ENCODE peak calls at places on chromosomes 16 and 17, in eight cellular contexts. H is bronchial epithelial cell; L is lung; V is endothelial cell; F is heart right ventricle; P is CD4-positive, alpha-beta T cell; T is uterus; O is tibial nerve. Y is an unnamed sample.
A peak's percentile ranks its signal among the peaks of the same experiment; 100 is the strongest.

GRCh38 chr16:68954871-68955635 is 111.7 kb downstream of the TANGO6 start:
- DNase-seq in P (no peak), O (no peak), F (no peak), H (no peak), V (no peak), T (no peak), L (no peak), Y (no peak)

GRCh38 chr16:52515068-52515671 is 31.8 kb downstream of the TOX3 start:
- DNase-seq in P (no peak), T (no peak), O (no peak), V (no peak), H (no peak), F (no peak), L (no peak), Y (no peak)

GRCh38 chr17:28497931-28498330 is 8.2 kb upstream of the FOXN1 start:
- DNase-seq in F (no peak), T (no peak), P (no peak), H (peak; percentile 59), O (no peak), V (no peak), L (no peak), Y (no peak)

GRCh38 chr16:80063028-80063767 is 462.7 kb upstream of the MAF start:
- DNase-seq in F (no peak), P (no peak), V (no peak), H (no peak), O (no peak), L (no peak), T (no peak), Y (no peak)

GRCh38 chr17:80886641-80887573 is 104.7 kb upstream of the CHMP6 start:
- DNase-seq in L (no peak), H (no peak), P (no peak), V (no peak), F (no peak), O (no peak), T (no peak), Y (no peak)

GRCh38 chr16:85523602-85524364 is 89.3 kb upstream of the GSE1 start:
- DNase-seq in L (peak; percentile 70), H (no peak), P (no peak), V (no peak), O (no peak), T (no peak), F (peak; percentile 59), Y (no peak)

GRCh38 chr16:89350701-89351380 is 133.3 kb downstream of the ZNF778 start:
- DNase-seq in H (peak; percentile 43), T (no peak), P (no peak), F (no peak), O (no peak), L (no peak), V (no peak), Y (no peak)

GRCh38 chr17:13351046-13351445 is 250.7 kb downstream of the HS3ST3A1 start:
- DNase-seq in V (no peak), O (no peak), L (no peak), F (no peak), P (no peak), T (no peak), H (no peak), Y (no peak)

GRCh38 chr17:19724501-19725420 is 8.4 kb upstream of the SLC47A2 start:
- DNase-seq in H (peak; percentile 63), T (peak; percentile 42), F (peak; percentile 34), O (peak; percentile 45), L (peak; percentile 47), V (no peak), P (peak; percentile 8), Y (no peak)

GRCh38 chr17:78791840-78792709 is 10.0 kb upstream of the CYTH1 start:
- DNase-seq in H (no peak), F (no peak), L (no peak), P (no peak), O (no peak), V (no peak), T (no peak), Y (no peak)

GRCh38 chr16:56201030-56201429 is 9.7 kb downstream of the GNAO1 start:
- DNase-seq in T (no peak), L (no peak), V (no peak), O (no peak), F (no peak), H (no peak), P (no peak), Y (no peak)

GRCh38 chr16:56199164-56199563 is 7.9 kb downstream of the GNAO1 start:
- DNase-seq in P (no peak), H (no peak), T (no peak), F (no peak), O (no peak), V (no peak), L (no peak), Y (no peak)

GRCh38 chr16:56204836-56205235 is 13.5 kb downstream of the GNAO1 start:
- DNase-seq in O (no peak), F (no peak), H (no peak), V (no peak), T (no peak), P (no peak), L (no peak), Y (no peak)

GRCh38 chr16:56202036-56202435 is 10.7 kb downstream of the GNAO1 start:
- DNase-seq in L (no peak), O (no peak), V (no peak), P (no peak), H (no peak), T (no peak), F (no peak), Y (no peak)

GRCh38 chr16:56203052-56203451 is 11.8 kb downstream of the GNAO1 start:
- DNase-seq in P (peak; percentile 17), L (no peak), V (no peak), T (no peak), H (peak; percentile 5), O (no peak), F (no peak), Y (no peak)
- TF ChIP-seq CTCF in P (peak; percentile 47), L (peak; percentile 26), V (no peak), T (no peak), H (peak; percentile 25), O (peak; percentile 18), F (no peak), Y (no peak)

GRCh38 chr16:1543085-1543896 is 9.8 kb downstream of the TMEM204 start:
- DNase-seq in P (peak; percentile 24), T (peak; percentile 79), L (peak; percentile 61), O (peak; percentile 38), H (peak; percentile 82), F (peak; percentile 86), V (peak; percentile 25), Y (no peak)
- TF ChIP-seq CTCF in P (no peak), T (no peak), L (no peak), O (no peak), H (no peak), F (no peak), V (no peak), Y (no peak)

GRCh38 chr17:37187262-37187661 is 188.5 kb upstream of the C17orf78 start:
- DNase-seq in F (no peak), L (no peak), H (no peak), P (no peak), T (no peak), V (no peak), O (no peak), Y (no peak)

GRCh38 chr17:37188157-37188556 is 187.6 kb upstream of the C17orf78 start:
- DNase-seq in P (no peak), H (no peak), T (no peak), V (no peak), L (no peak), O (no peak), F (no peak), Y (no peak)

GRCh38 chr17:37194208-37194607 is 181.6 kb upstream of the C17orf78 start:
- DNase-seq in H (no peak), T (no peak), P (no peak), F (no peak), L (no peak), V (no peak), O (no peak), Y (no peak)

GRCh38 chr17:37191219-37191618 is 184.6 kb upstream of the C17orf78 start:
- DNase-seq in P (no peak), L (no peak), T (no peak), O (no peak), V (no peak), H (no peak), F (no peak), Y (no peak)

GRCh38 chr17:37190493-37190892 is 185.3 kb upstream of the C17orf78 start:
- DNase-seq in V (no peak), O (no peak), H (no peak), F (no peak), L (no peak), P (no peak), T (no peak), Y (no peak)
- TF ChIP-seq CTCF in V (peak; percentile 43), O (no peak), H (no peak), F (no peak), L (no peak), P (no peak), T (no peak), Y (no peak)

GRCh38 chr16:84486126-84486525 is 18.3 kb downstream of the MEAK7 start:
- DNase-seq in H (no peak), O (no peak), V (no peak), T (no peak), P (no peak), L (no peak), F (no peak), Y (no peak)

GRCh38 chr16:84485255-84486010 is 19.0 kb downstream of the MEAK7 start:
- DNase-seq in F (no peak), L (peak; percentile 20), H (no peak), O (no peak), T (no peak), V (no peak), P (no peak), Y (no peak)

GRCh38 chr16:84482951-84483881 is 21.2 kb downstream of the MEAK7 start:
- DNase-seq in H (no peak), V (no peak), P (no peak), T (no peak), L (no peak), F (no peak), O (no peak), Y (no peak)

GRCh38 chr16:84483882-84484565 is 20.4 kb downstream of the MEAK7 start:
- DNase-seq in T (no peak), L (no peak), O (no peak), P (no peak), F (no peak), H (no peak), V (no peak), Y (no peak)

GRCh38 chr16:84484579-84485254 is 19.7 kb downstream of the MEAK7 start:
- DNase-seq in O (peak; percentile 80), F (peak; percentile 66), V (peak; percentile 58), L (peak; percentile 27), H (peak; percentile 23), T (peak; percentile 49), P (no peak), Y (no peak)
- TF ChIP-seq CTCF in O (peak; percentile 58), F (peak; percentile 75), V (peak; percentile 69), L (peak; percentile 40), H (peak; percentile 73), T (peak; percentile 87), P (peak; percentile 28), Y (peak; percentile 24)

DNA sequence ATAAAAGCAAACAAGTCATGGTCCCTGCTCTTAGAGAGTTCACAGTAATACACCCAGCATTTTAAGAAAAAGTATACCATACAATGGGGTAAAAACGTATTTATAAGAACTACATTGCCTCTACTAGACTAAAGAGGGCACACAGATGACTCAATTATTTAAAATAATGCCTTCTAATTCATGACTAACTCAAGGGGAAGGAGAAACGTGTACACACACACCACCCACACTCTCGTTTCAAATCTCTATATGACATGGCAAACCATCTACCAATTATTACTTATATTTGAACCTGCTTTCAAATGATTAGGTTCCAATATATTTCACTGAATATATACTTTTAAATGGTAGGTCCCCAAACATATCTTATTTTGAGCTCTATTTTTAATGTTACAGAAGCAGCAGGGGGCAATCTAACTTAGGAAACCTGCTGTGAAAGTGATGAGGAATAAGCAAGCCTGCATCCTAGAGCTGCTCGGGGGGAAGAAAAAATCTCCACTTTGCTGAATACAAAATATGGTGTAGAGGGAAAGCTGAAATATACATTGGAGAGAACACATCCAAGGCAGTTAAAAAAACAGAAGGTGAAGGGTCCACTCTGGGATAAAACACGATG is 232.4 kb upstream of the PSMD7 start:
- DNase-seq in F (no peak), L (no peak), H (no peak), O (no peak), V (no peak), T (no peak), P (no peak), Y (no peak)
- TF ChIP-seq CTCF in F (no peak), L (no peak), H (no peak), O (no peak), V (no peak), T (no peak), P (no peak), Y (no peak)

Y was measured in omental fat pad.